ENCODE peak calls at places on chromosomes 11 and 22, in seven cellular contexts. R is heart right ventricle, L is GM23338, E is astrocyte of the spinal cord, X is IMR-90, V is colonic mucosa, J is mucosa of descending colon. I is an unnamed sample.

GRCh38 chr11:8168485-8169257 is at the start of gene RIC3:
- DNase-seq in R (peak; percentile 54), L (peak; percentile 79), E (no peak), X (no peak), V (no peak), J (peak; percentile 7), I (peak; percentile 60)

GRCh38 chr11:105274631-105275030 is 135.1 kb upstream of the CARD18 start:
- DNase-seq in R (no peak), L (no peak), E (no peak), X (peak; percentile 16), V (no peak), J (no peak), I (no peak)

GRCh38 chr22:35971418-35972119 is 57.1 kb downstream of the RBFOX2 start:
- DNase-seq in R (no peak), L (no peak), E (peak; percentile 92), X (peak; percentile 93), V (no peak), J (no peak), I (no peak)

GRCh38 chr22:50683086-50683993 is 10.7 kb downstream of the SHANK3 start:
- DNase-seq in R (no peak), L (no peak), E (no peak), X (no peak), V (no peak), J (no peak), I (peak; percentile 43)

GRCh38 chr11:71228961-71229360 is 23.4 kb downstream of the SHANK2 start:
- DNase-seq in R (no peak), L (no peak), E (no peak), X (no peak), V (no peak), J (no peak), I (no peak)

GRCh38 chr11:128522063-128522942 is 65.1 kb downstream of the ETS1 start:
- DNase-seq in R (peak; percentile 96), L (peak; percentile 96), E (peak; percentile 98), X (peak; percentile 100), V (peak; percentile 94), J (peak; percentile 94), I (peak; percentile 89)

GRCh38 chr22:37165940-37166674 is 16.4 kb upstream of the IL2RB start:
- DNase-seq in R (no peak), L (no peak), E (no peak), X (no peak), V (no peak), J (no peak), I (no peak)

GRCh38 chr11:94111660-94112059 is 17.0 kb upstream of the PANX1 start:
- DNase-seq in R (peak; percentile 38), L (no peak), E (no peak), X (no peak), V (no peak), J (no peak), I (no peak)

GRCh38 chr22:31122532-31123291 is at the start of gene INPP5J:
- DNase-seq in R (peak; percentile 51), L (peak; percentile 80), E (peak; percentile 49), X (peak; percentile 50), V (peak; percentile 84), J (peak; percentile 83), I (peak; percentile 73)

GRCh38 chr22:30193031-30193794 is 53.3 kb downstream of the LIF start:
- DNase-seq in R (no peak), L (no peak), E (no peak), X (no peak), V (peak; percentile 9), J (no peak), I (no peak)

GRCh38 chr11:121100943-121101342 is at the start of gene TECTA:
- DNase-seq in R (no peak), L (no peak), E (no peak), X (no peak), V (no peak), J (no peak), I (no peak)

GRCh38 chr11:37450613-37451012 is 852.6 kb upstream of the RAG2 start:
- DNase-seq in R (no peak), L (no peak), E (no peak), X (peak; percentile 8), V (no peak), J (no peak), I (no peak)

GRCh38 chr22:47630741-47631534 is 868.5 kb downstream of the TBC1D22A start:
- DNase-seq in R (no peak), L (no peak), E (no peak), X (no peak), V (no peak), J (no peak), I (no peak)

GRCh38 chr22:46501701-46502100 is 35.7 kb downstream of the CELSR1 start:
- DNase-seq in R (no peak), L (no peak), E (peak; percentile 83), X (peak; percentile 76), V (no peak), J (no peak), I (no peak)

GRCh38 chr11:132655187-132655855 is 877.0 kb downstream of the OPCML start:
- DNase-seq in R (no peak), L (no peak), E (no peak), X (no peak), V (no peak), J (no peak), I (no peak)

GRCh38 chr11:73386568-73386967 is 10.4 kb downstream of the RELT start:
- DNase-seq in R (no peak), L (no peak), E (no peak), X (no peak), V (no peak), J (no peak), I (no peak)

GRCh38 chr11:68383976-68384501 is 71.6 kb downstream of the LRP5 start:
- DNase-seq in R (peak; percentile 74), L (peak; percentile 86), E (peak; percentile 44), X (peak; percentile 40), V (peak; percentile 79), J (peak; percentile 88), I (peak; percentile 83)

GRCh38 chr22:50304528-50305392 is 2.7 kb downstream of the PLXNB2 start:
- DNase-seq in R (peak; percentile 54), L (no peak), E (peak; percentile 27), X (no peak), V (peak; percentile 77), J (peak; percentile 62), I (no peak)

GRCh38 chr11:87428266-87428665 is 390.5 kb downstream of the TMEM135 start:
- DNase-seq in R (no peak), L (no peak), E (no peak), X (peak; percentile 61), V (no peak), J (no peak), I (no peak)

GRCh38 chr11:5992604-5993251 is 5.9 kb upstream of the OR52L1 start:
- DNase-seq in R (no peak), L (peak; percentile 65), E (no peak), X (peak; percentile 7), V (no peak), J (peak; percentile 5), I (no peak)

GRCh38 chr22:34866501-34867171 is 199.3 kb upstream of the ISX start:
- DNase-seq in R (no peak), L (no peak), E (peak; percentile 50), X (no peak), V (no peak), J (no peak), I (no peak)

GRCh38 chr22:33785283-33785991 is 134.8 kb downstream of the LARGE1 start:
- DNase-seq in R (no peak), L (no peak), E (peak; percentile 7), X (peak; percentile 88), V (no peak), J (no peak), I (no peak)

GRCh38 chr11:103433380-103433779 is 324.2 kb downstream of the DYNC2H1 start:
- DNase-seq in R (no peak), L (no peak), E (peak; percentile 74), X (peak; percentile 94), V (no peak), J (no peak), I (no peak)
- TF ChIP-seq CTCF in R (no peak), L (no peak), E (no peak), X (no peak), V (no peak), J (no peak), I (no peak)

GRCh38 chr11:2088746-2089535 is 50.2 kb downstream of the IGF2 start:
- DNase-seq in R (no peak), L (peak; percentile 43), E (no peak), X (no peak), V (no peak), J (no peak), I (no peak)
- TF ChIP-seq CTCF in R (no peak), L (no peak), E (peak; percentile 32), X (no peak), V (no peak), J (no peak), I (no peak)

DNA sequence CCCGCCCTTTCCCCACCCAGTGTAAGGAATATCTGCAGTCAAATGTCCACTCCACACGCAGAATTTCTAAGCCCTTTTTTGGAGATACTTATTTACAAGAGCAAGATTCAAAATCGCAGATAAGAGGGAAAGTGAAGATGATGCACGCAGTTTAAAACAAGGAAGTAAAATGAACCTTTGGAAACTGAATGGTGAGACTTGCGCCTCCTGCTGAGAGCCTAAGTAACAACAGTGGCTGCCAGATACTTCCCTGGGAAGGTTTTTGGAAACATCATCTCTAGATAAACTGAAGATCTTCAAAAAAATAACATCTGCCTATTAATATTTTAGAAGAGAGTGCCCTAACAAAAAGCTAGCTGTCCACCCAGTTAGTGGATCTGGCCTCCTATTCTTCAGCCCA is 963.1 kb upstream of the FAT3 start:
- DNase-seq in R (no peak), L (peak; percentile 67), E (no peak), X (no peak), V (no peak), J (no peak), I (no peak)
- TF ChIP-seq CTCF in R (no peak), L (peak; percentile 77), E (no peak), X (no peak), V (no peak), J (no peak), I (peak; percentile 8)

GRCh38 chr11:65500262-65501004 is 1.6 kb downstream of the MALAT1 start:
- DNase-seq in R (no peak), L (no peak), E (peak; percentile 65), X (peak; percentile 58), V (peak; percentile 50), J (peak; percentile 62), I (no peak)

GRCh38 chr11:65498977-65499712 is at the start of gene MALAT1:
- DNase-seq in R (peak; percentile 91), L (peak; percentile 98), E (peak; percentile 96), X (peak; percentile 94), V (peak; percentile 97), J (peak; percentile 96), I (peak; percentile 93)

GRCh38 chr11:65501005-65501529 is 2.2 kb downstream of the MALAT1 start:
- DNase-seq in R (no peak), L (no peak), E (no peak), X (peak; percentile 42), V (no peak), J (no peak), I (no peak)

GRCh38 chr11:65498727-65498976 is 193 bp upstream of the MALAT1 start:
- DNase-seq in R (no peak), L (no peak), E (no peak), X (no peak), V (no peak), J (no peak), I (no peak)

DNA sequence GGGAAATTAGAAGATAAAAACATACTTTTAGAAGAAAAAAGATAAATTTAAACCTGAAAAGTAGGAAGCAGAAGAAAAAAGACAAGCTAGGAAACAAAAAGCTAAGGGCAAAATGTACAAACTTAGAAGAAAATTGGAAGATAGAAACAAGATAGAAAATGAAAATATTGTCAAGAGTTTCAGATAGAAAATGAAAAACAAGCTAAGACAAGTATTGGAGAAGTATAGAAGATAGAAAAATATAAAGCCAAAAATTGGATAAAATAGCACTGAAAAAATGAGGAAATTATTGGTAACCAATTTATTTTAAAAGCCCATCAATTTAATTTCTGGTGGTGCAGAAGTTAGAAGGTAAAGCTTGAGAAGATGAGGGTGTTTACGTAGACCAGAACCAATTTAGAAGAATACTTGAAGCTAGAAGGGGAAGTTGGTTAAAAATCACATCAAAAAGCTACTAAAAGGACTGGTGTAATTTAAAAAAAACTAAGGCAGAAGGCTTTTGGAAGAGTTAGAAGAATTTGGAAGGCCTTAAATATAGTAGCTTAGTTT is 942 bp downstream of the MALAT1 start:
- DNase-seq in R (no peak), L (no peak), E (no peak), X (no peak), V (no peak), J (no peak), I (no peak)
- TF ChIP-seq CTCF in R (no peak), L (no peak), E (no peak), X (no peak), V (no peak), J (no peak), I (no peak)

I was measured in glutamatergic neuron.